ENCODE peak calls at places on chromosomes 3 and 15, in six cellular contexts. O is GM23338, P is OCI-LY7, Q is MM.1S, L is PC-3, W is hepatocyte. C is an unnamed sample.
A peak's percentile ranks its signal among the peaks of the same experiment; 100 is the strongest.

GRCh38 chr3:97579365-97579764 is 185.2 kb upstream of the ARL6 start:
- DNase-seq in P (no peak), O (no peak), W (no peak), L (peak; percentile 66), Q (no peak), C (no peak)

GRCh38 chr15:101489236-101489632 is 273 bp downstream of the PCSK6 start:
- DNase-seq in W (peak; percentile 73), L (peak; percentile 16), P (no peak), Q (no peak), O (peak; percentile 78), C (peak; percentile 68)

GRCh38 chr3:45664558-45664957 is 24.6 kb upstream of the SACM1L start:
- DNase-seq in W (no peak), P (peak; percentile 55), O (no peak), Q (peak; percentile 93), L (no peak), C (no peak)

GRCh38 chr3:39372831-39373230 is 10.3 kb upstream of the SLC25A38 start:
- DNase-seq in L (no peak), P (no peak), Q (no peak), O (no peak), W (no peak), C (no peak)

GRCh38 chr3:65669163-65669875 is 369.4 kb downstream of the MAGI1 start:
- DNase-seq in Q (no peak), P (no peak), L (no peak), W (peak; percentile 44), O (no peak), C (no peak)

GRCh38 chr3:32495085-32495484 is 7.6 kb downstream of the CMTM6 start:
- DNase-seq in L (no peak), W (no peak), Q (no peak), P (no peak), O (no peak), C (no peak)

GRCh38 chr3:49924683-49925082 is 4.9 kb downstream of the MON1A start:
- DNase-seq in P (no peak), O (no peak), W (no peak), L (peak; percentile 80), Q (no peak), C (no peak)

GRCh38 chr3:101070260-101071121 is 77.3 kb upstream of the ABI3BP start:
- DNase-seq in P (peak; percentile 45), W (peak; percentile 79), O (peak; percentile 91), L (peak; percentile 70), Q (peak; percentile 68), C (peak; percentile 71)

GRCh38 chr3:14403636-14404395 is 1.4 kb downstream of the SLC6A6 start:
- DNase-seq in Q (no peak), O (no peak), P (no peak), W (peak; percentile 53), L (peak; percentile 20), C (peak; percentile 36)

GRCh38 chr3:78322780-78323179 is 1282.9 kb downstream of the ROBO2 start:
- DNase-seq in Q (no peak), O (peak; percentile 53), L (no peak), P (no peak), W (no peak), C (peak; percentile 53)

GRCh38 chr3:28376424-28376823 is 27.8 kb upstream of the AZI2 start:
- DNase-seq in L (no peak), P (no peak), Q (no peak), W (peak; percentile 16), O (no peak), C (no peak)

GRCh38 chr15:66951976-66952375 is 113.4 kb upstream of the SMAD3 start:
- DNase-seq in O (no peak), W (no peak), Q (no peak), L (no peak), P (no peak), C (no peak)

GRCh38 chr3:191762323-191762960 is 301.5 kb downstream of the PYDC2 start:
- DNase-seq in L (peak; percentile 74), W (peak; percentile 58), O (peak; percentile 60), P (no peak), Q (no peak), C (peak; percentile 31)

GRCh38 chr15:31557899-31558298 is 231.3 kb downstream of the KLF13 start:
- DNase-seq in L (no peak), W (no peak), P (no peak), O (no peak), Q (no peak), C (no peak)

GRCh38 chr15:41024141-41024540 is 70.9 kb downstream of the CHAC1 start:
- DNase-seq in P (no peak), O (no peak), L (no peak), Q (no peak), W (peak; percentile 11), C (no peak)

GRCh38 chr3:99579246-99579645 is 59.1 kb upstream of the COL8A1 start:
- DNase-seq in O (no peak), Q (no peak), W (peak; percentile 29), P (no peak), L (peak; percentile 56), C (no peak)

GRCh38 chr15:92226020-92226612 is 167.6 kb upstream of the ST8SIA2 start:
- DNase-seq in P (peak; percentile 34), O (peak; percentile 62), Q (no peak), L (peak; percentile 22), W (peak; percentile 58), C (peak; percentile 51)

GRCh38 chr15:50774450-50774849 is 8.9 kb upstream of the SPPL2A start:
- DNase-seq in W (peak; percentile 46), P (no peak), L (no peak), O (no peak), Q (peak; percentile 32), C (no peak)

GRCh38 chr3:189099505-189100290 is 72.1 kb upstream of the TPRG1 start:
- DNase-seq in O (no peak), P (no peak), W (no peak), Q (no peak), L (no peak), C (no peak)

GRCh38 chr3:54968546-54969172 is 40.8 kb upstream of the LRTM1 start:
- DNase-seq in P (no peak), O (no peak), W (no peak), L (no peak), Q (no peak), C (peak; percentile 53)

GRCh38 chr3:49638445-49638844 is 35.7 kb upstream of the APEH start:
- DNase-seq in L (peak; percentile 78), O (no peak), P (no peak), Q (no peak), W (peak; percentile 59), C (no peak)

GRCh38 chr15:35047528-35047927 is 37.6 kb downstream of the NANOGP8 start:
- DNase-seq in L (no peak), Q (no peak), W (no peak), P (no peak), O (no peak), C (no peak)

GRCh38 chr3:149967067-149967685 is 3.5 kb downstream of the PFN2 start:
- DNase-seq in O (peak; percentile 58), L (peak; percentile 84), W (peak; percentile 46), P (peak; percentile 46), Q (peak; percentile 64), C (peak; percentile 28)

GRCh38 chr15:23422099-23422945 is 24.7 kb downstream of the GOLGA6L2 start:
- DNase-seq in L (no peak), O (no peak), P (no peak), W (no peak), Q (no peak), C (no peak)

GRCh38 chr15:67914537-67915373 is 74.9 kb upstream of the RNU6-1 start:
- DNase-seq in L (peak; percentile 4), Q (no peak), P (no peak), W (peak; percentile 86), O (peak; percentile 61), C (peak; percentile 71)

GRCh38 chr15:72112111-72112510 is 5.8 kb downstream of the MYO9A start:
- DNase-seq in P (no peak), O (no peak), L (no peak), W (no peak), Q (no peak), C (no peak)
- H3K4me1 ChIP-seq in P (peaks cover 35% of the 10 kb centered on the region), O (peaks cover 3% of the 10 kb centered on the region), L (peaks cover 8% of the 10 kb centered on the region), W (peaks cover 12% of the 10 kb centered on the region), Q (peaks cover 7% of the 10 kb centered on the region), C (peaks cover 9% of the 10 kb centered on the region)

GRCh38 chr3:18669374-18669773 is 244.2 kb upstream of the SATB1 start:
- DNase-seq in P (no peak), W (no peak), L (no peak), Q (no peak), O (no peak), C (no peak)
- TF ChIP-seq EZH2phosphoT487 in P (no peak), W (no peak), L (no peak), Q (no peak), O (no peak), C (no peak)

GRCh38 chr3:109897734-109898133 is 560.4 kb upstream of the DPPA4 start:
- DNase-seq in Q (no peak), L (no peak), W (no peak), O (no peak), P (no peak), C (no peak)

GRCh38 chr3:109900774-109901173 is 563.4 kb upstream of the DPPA4 start:
- DNase-seq in O (no peak), Q (no peak), L (peak; percentile 38), W (peak; percentile 12), P (no peak), C (no peak)

GRCh38 chr3:109899930-109900329 is 562.6 kb upstream of the DPPA4 start:
- DNase-seq in L (no peak), Q (no peak), W (no peak), O (no peak), P (no peak), C (peak; percentile 69)

GRCh38 chr3:109902549-109902948 is 565.2 kb upstream of the DPPA4 start:
- DNase-seq in W (no peak), L (no peak), O (no peak), P (no peak), Q (no peak), C (no peak)

DNA sequence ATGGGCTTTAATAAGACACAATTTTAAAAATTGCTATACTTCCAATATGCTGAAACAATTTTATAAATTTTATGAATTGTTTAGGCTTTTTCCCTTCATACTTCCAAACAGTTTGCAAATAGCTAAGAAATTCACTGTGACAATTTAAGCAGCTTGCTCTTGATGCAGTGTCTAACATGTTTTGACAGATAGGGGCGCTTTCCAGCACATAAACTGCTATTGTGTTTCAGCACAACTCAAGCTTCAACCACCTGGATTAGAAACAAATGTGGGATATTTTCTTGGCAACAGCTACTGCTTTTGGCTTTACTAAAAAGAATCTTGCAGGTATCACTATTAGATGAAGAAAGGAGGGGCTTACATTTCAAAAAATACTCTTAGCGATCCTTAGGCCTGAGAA is 565.8 kb upstream of the DPPA4 start:
- DNase-seq in P (no peak), L (peak; percentile 24), W (no peak), O (peak; percentile 23), Q (no peak), C (no peak)
- TF ChIP-seq CTCF in P (no peak), L (peak; percentile 48), W (peak; percentile 8), O (peak; percentile 29), Q (no peak), C (peak; percentile 13)

GRCh38 chr3:168081171-168081771 is 14.5 kb downstream of the GOLIM4 start:
- DNase-seq in W (no peak), L (no peak), Q (no peak), P (no peak), O (no peak), C (no peak)
- H3K4me1 ChIP-seq in W (peaks cover 12% of the 10 kb centered on the region), L (peaks cover 22% of the 10 kb centered on the region), Q (peaks cover 19% of the 10 kb centered on the region), P (peaks cover 60% of the 10 kb centered on the region), O (peaks cover 34% of the 10 kb centered on the region), C (peaks cover 3% of the 10 kb centered on the region)

C was measured in neural progenitor cell.